ENCODE peak calls at places on chromosomes 16 and 17, in eight cellular contexts. One of them, this sample, is unnamed.

GRCh38 chr16:12500771-12501170 is 302.9 kb downstream of the CPPED1 start:
- DNase-seq in A549: peak; percentile 29
- DNase-seq in progenitor cell of endocrine pancreas: no peak
- DNase-seq in CD8-positive, alpha-beta T cell: no peak
- DNase-seq in CD4-positive, alpha-beta memory T cell: no peak
- DNase-seq in activated T-helper 1 cell treated with Interleukin-2 at 50 U/mL for 16 hours: no peak
- DNase-seq in activated CD4-positive, CD25-positive, alpha-beta regulatory T cell: no peak
- DNase-seq in AG09309: no peak
- DNase-seq in this sample: no peak

GRCh38 chr17:3950584-3950983 is 13.7 kb downstream of the ATP2A3 start:
- DNase-seq in A549: no peak
- DNase-seq in progenitor cell of endocrine pancreas: no peak
- DNase-seq in CD8-positive, alpha-beta T cell: no peak
- DNase-seq in CD4-positive, alpha-beta memory T cell: no peak
- DNase-seq in activated T-helper 1 cell treated with Interleukin-2 at 50 U/mL for 16 hours: no peak
- DNase-seq in activated CD4-positive, CD25-positive, alpha-beta regulatory T cell: no peak
- DNase-seq in AG09309: no peak
- DNase-seq in this sample: no peak

GRCh38 chr17:65064452-65065019 is 8.0 kb upstream of the GNA13 start:
- DNase-seq in A549: peak; percentile 86
- DNase-seq in progenitor cell of endocrine pancreas: no peak
- DNase-seq in CD8-positive, alpha-beta T cell: no peak
- DNase-seq in CD4-positive, alpha-beta memory T cell: no peak
- DNase-seq in activated T-helper 1 cell treated with Interleukin-2 at 50 U/mL for 16 hours: no peak
- DNase-seq in activated CD4-positive, CD25-positive, alpha-beta regulatory T cell: no peak
- DNase-seq in AG09309: no peak
- DNase-seq in this sample: no peak

GRCh38 chr17:5592382-5592781 is 8.1 kb upstream of the NLRP1 start:
- DNase-seq in A549: peak; percentile 53
- DNase-seq in progenitor cell of endocrine pancreas: no peak
- DNase-seq in CD8-positive, alpha-beta T cell: no peak
- DNase-seq in CD4-positive, alpha-beta memory T cell: peak; percentile 39
- DNase-seq in activated T-helper 1 cell treated with Interleukin-2 at 50 U/mL for 16 hours: no peak
- DNase-seq in activated CD4-positive, CD25-positive, alpha-beta regulatory T cell: no peak
- DNase-seq in AG09309: no peak
- DNase-seq in this sample: peak; percentile 86

GRCh38 chr16:55146939-55147338 is 177.1 kb upstream of the IRX6 start:
- DNase-seq in A549: no peak
- DNase-seq in progenitor cell of endocrine pancreas: no peak
- DNase-seq in CD8-positive, alpha-beta T cell: no peak
- DNase-seq in CD4-positive, alpha-beta memory T cell: no peak
- DNase-seq in activated T-helper 1 cell treated with Interleukin-2 at 50 U/mL for 16 hours: no peak
- DNase-seq in activated CD4-positive, CD25-positive, alpha-beta regulatory T cell: no peak
- DNase-seq in AG09309: no peak
- DNase-seq in this sample: no peak

GRCh38 chr17:60604686-60605334 is 4.8 kb downstream of the PPM1D start:
- DNase-seq in A549: no peak
- DNase-seq in progenitor cell of endocrine pancreas: no peak
- DNase-seq in CD8-positive, alpha-beta T cell: no peak
- DNase-seq in CD4-positive, alpha-beta memory T cell: no peak
- DNase-seq in activated T-helper 1 cell treated with Interleukin-2 at 50 U/mL for 16 hours: no peak
- DNase-seq in activated CD4-positive, CD25-positive, alpha-beta regulatory T cell: no peak
- DNase-seq in AG09309: peak; percentile 41
- DNase-seq in this sample: no peak

GRCh38 chr16:24409045-24409444 is 130.3 kb upstream of the RBBP6 start:
- DNase-seq in A549: peak; percentile 55
- DNase-seq in progenitor cell of endocrine pancreas: no peak
- DNase-seq in CD8-positive, alpha-beta T cell: no peak
- DNase-seq in CD4-positive, alpha-beta memory T cell: no peak
- DNase-seq in activated T-helper 1 cell treated with Interleukin-2 at 50 U/mL for 16 hours: no peak
- DNase-seq in activated CD4-positive, CD25-positive, alpha-beta regulatory T cell: no peak
- DNase-seq in AG09309: no peak
- DNase-seq in this sample: peak; percentile 73

GRCh38 chr16:20911361-20911760 is 10.8 kb downstream of the LYRM1 start:
- DNase-seq in A549: no peak
- DNase-seq in progenitor cell of endocrine pancreas: no peak
- DNase-seq in CD8-positive, alpha-beta T cell: no peak
- DNase-seq in CD4-positive, alpha-beta memory T cell: no peak
- DNase-seq in activated T-helper 1 cell treated with Interleukin-2 at 50 U/mL for 16 hours: no peak
- DNase-seq in activated CD4-positive, CD25-positive, alpha-beta regulatory T cell: no peak
- DNase-seq in AG09309: no peak
- DNase-seq in this sample: peak; percentile 30

GRCh38 chr16:23587726-23588125 is 8.4 kb downstream of the NDUFAB1 start:
- DNase-seq in A549: no peak
- DNase-seq in progenitor cell of endocrine pancreas: no peak
- DNase-seq in CD8-positive, alpha-beta T cell: no peak
- DNase-seq in CD4-positive, alpha-beta memory T cell: no peak
- DNase-seq in activated T-helper 1 cell treated with Interleukin-2 at 50 U/mL for 16 hours: no peak
- DNase-seq in activated CD4-positive, CD25-positive, alpha-beta regulatory T cell: no peak
- DNase-seq in AG09309: peak; percentile 29
- DNase-seq in this sample: no peak

GRCh38 chr16:20073203-20074088 is at the start of gene GPR139:
- DNase-seq in A549: no peak
- DNase-seq in progenitor cell of endocrine pancreas: peak; percentile 24
- DNase-seq in CD8-positive, alpha-beta T cell: no peak
- DNase-seq in CD4-positive, alpha-beta memory T cell: no peak
- DNase-seq in activated T-helper 1 cell treated with Interleukin-2 at 50 U/mL for 16 hours: no peak
- DNase-seq in activated CD4-positive, CD25-positive, alpha-beta regulatory T cell: no peak
- DNase-seq in AG09309: no peak
- DNase-seq in this sample: no peak

GRCh38 chr16:88810166-88810867 is 1.4 kb downstream of the APRT start:
- DNase-seq in A549: no peak
- DNase-seq in progenitor cell of endocrine pancreas: no peak
- DNase-seq in CD8-positive, alpha-beta T cell: no peak
- DNase-seq in CD4-positive, alpha-beta memory T cell: no peak
- DNase-seq in activated T-helper 1 cell treated with Interleukin-2 at 50 U/mL for 16 hours: no peak
- DNase-seq in activated CD4-positive, CD25-positive, alpha-beta regulatory T cell: no peak
- DNase-seq in AG09309: no peak
- DNase-seq in this sample: peak; percentile 79

GRCh38 chr16:72988568-72988967 is 59.4 kb downstream of the ZFHX3 start:
- DNase-seq in A549: no peak
- DNase-seq in progenitor cell of endocrine pancreas: no peak
- DNase-seq in CD8-positive, alpha-beta T cell: no peak
- DNase-seq in CD4-positive, alpha-beta memory T cell: no peak
- DNase-seq in activated T-helper 1 cell treated with Interleukin-2 at 50 U/mL for 16 hours: no peak
- DNase-seq in activated CD4-positive, CD25-positive, alpha-beta regulatory T cell: no peak
- DNase-seq in AG09309: no peak
- DNase-seq in this sample: no peak

GRCh38 chr16:56164636-56165035 is 26.7 kb upstream of the GNAO1 start:
- DNase-seq in A549: no peak
- DNase-seq in progenitor cell of endocrine pancreas: no peak
- DNase-seq in CD8-positive, alpha-beta T cell: no peak
- DNase-seq in CD4-positive, alpha-beta memory T cell: no peak
- DNase-seq in activated T-helper 1 cell treated with Interleukin-2 at 50 U/mL for 16 hours: no peak
- DNase-seq in activated CD4-positive, CD25-positive, alpha-beta regulatory T cell: no peak
- DNase-seq in AG09309: no peak
- DNase-seq in this sample: no peak

GRCh38 chr16:4261557-4262172 is 11.2 kb downstream of the TFAP4 start:
- DNase-seq in A549: peak; percentile 78
- DNase-seq in progenitor cell of endocrine pancreas: peak; percentile 58
- DNase-seq in CD8-positive, alpha-beta T cell: peak; percentile 41
- DNase-seq in CD4-positive, alpha-beta memory T cell: peak; percentile 18
- DNase-seq in activated T-helper 1 cell treated with Interleukin-2 at 50 U/mL for 16 hours: no peak
- DNase-seq in activated CD4-positive, CD25-positive, alpha-beta regulatory T cell: no peak
- DNase-seq in AG09309: no peak
- DNase-seq in this sample: peak; percentile 61

GRCh38 chr16:85396879-85397871 is 215.9 kb upstream of the GSE1 start:
- DNase-seq in A549: peak; percentile 28
- DNase-seq in progenitor cell of endocrine pancreas: no peak
- DNase-seq in CD8-positive, alpha-beta T cell: no peak
- DNase-seq in CD4-positive, alpha-beta memory T cell: no peak
- DNase-seq in activated T-helper 1 cell treated with Interleukin-2 at 50 U/mL for 16 hours: no peak
- DNase-seq in activated CD4-positive, CD25-positive, alpha-beta regulatory T cell: no peak
- DNase-seq in AG09309: no peak
- DNase-seq in this sample: peak; percentile 77

GRCh38 chr16:28538733-28539596 is at the start of gene NUPR1:
- DNase-seq in A549: peak; percentile 85
- DNase-seq in progenitor cell of endocrine pancreas: no peak
- DNase-seq in CD8-positive, alpha-beta T cell: no peak
- DNase-seq in CD4-positive, alpha-beta memory T cell: no peak
- DNase-seq in activated T-helper 1 cell treated with Interleukin-2 at 50 U/mL for 16 hours: no peak
- DNase-seq in activated CD4-positive, CD25-positive, alpha-beta regulatory T cell: no peak
- DNase-seq in AG09309: peak; percentile 97
- DNase-seq in this sample: peak; percentile 29

GRCh38 chr17:33602981-33603380 is 309.9 kb upstream of the ASIC2 start:
- DNase-seq in A549: no peak
- DNase-seq in progenitor cell of endocrine pancreas: no peak
- DNase-seq in CD8-positive, alpha-beta T cell: no peak
- DNase-seq in CD4-positive, alpha-beta memory T cell: no peak
- DNase-seq in activated T-helper 1 cell treated with Interleukin-2 at 50 U/mL for 16 hours: no peak
- DNase-seq in activated CD4-positive, CD25-positive, alpha-beta regulatory T cell: no peak
- DNase-seq in AG09309: no peak
- DNase-seq in this sample: no peak

This sample was measured in Karpas-422.